ENCODE peak calls at places on chromosomes 16 and 17, in six cellular contexts. O is NCI-H1436 treated with DMSO at 0.1 percent for 48 hours, D is neural progenitor cell, F is foreskin fibroblast, Y is Right ventricle myocardium superior, P is mesendoderm. E is an unnamed sample.
A peak's percentile ranks its signal among the peaks of the same experiment; 100 is the strongest.

GRCh38 chr17:62652251-62653001 is 25.0 kb downstream of the MRC2 start:
- DNase-seq in O (no peak), D (peak; percentile 63), F (peak; percentile 75), Y (peak; percentile 83), P (peak; percentile 88), E (peak; percentile 83)

GRCh38 chr16:78655481-78656114 is 556.1 kb downstream of the WWOX start:
- DNase-seq in O (no peak), D (no peak), F (no peak), Y (no peak), P (no peak), E (no peak)

GRCh38 chr16:81231014-81231413 is 7.5 kb upstream of the BCO1 start:
- DNase-seq in O (no peak), D (no peak), F (no peak), Y (no peak), P (no peak), E (no peak)

GRCh38 chr17:39627717-39628516 is 1.2 kb downstream of the PPP1R1B start:
- DNase-seq in O (peak; percentile 10), D (peak; percentile 46), F (no peak), Y (no peak), P (no peak), E (no peak)

GRCh38 chr17:82487898-82488297 is 29.4 kb downstream of the NARF start:
- DNase-seq in O (no peak), D (no peak), F (no peak), Y (peak; percentile 69), P (no peak), E (no peak)

GRCh38 chr16:74466872-74467271 is 45.6 kb upstream of the CLEC18B start:
- DNase-seq in O (no peak), D (no peak), F (no peak), Y (no peak), P (no peak), E (no peak)

GRCh38 chr17:36532435-36532975 is 2.2 kb downstream of the MYO19 start:
- DNase-seq in O (no peak), D (no peak), F (no peak), Y (no peak), P (no peak), E (no peak)

GRCh38 chr17:57035971-57036481 is 49.0 kb upstream of the AKAP1 start:
- DNase-seq in O (peak; percentile 73), D (no peak), F (no peak), Y (no peak), P (no peak), E (no peak)

GRCh38 chr17:51372345-51373004 is 112.1 kb downstream of the UTP18 start:
- DNase-seq in O (no peak), D (peak; percentile 19), F (peak; percentile 14), Y (no peak), P (peak; percentile 93), E (peak; percentile 71)

GRCh38 chr16:20897253-20897896 is 2.8 kb downstream of the DCUN1D3 start:
- DNase-seq in O (no peak), D (no peak), F (peak; percentile 62), Y (no peak), P (no peak), E (no peak)

GRCh38 chr16:82638095-82638798 is 11.5 kb downstream of the CDH13 start:
- DNase-seq in O (no peak), D (no peak), F (peak; percentile 88), Y (no peak), P (no peak), E (peak; percentile 93)

GRCh38 chr17:1315409-1315808 is 35.9 kb downstream of the TRARG1 start:
- DNase-seq in O (no peak), D (no peak), F (no peak), Y (peak; percentile 79), P (no peak), E (no peak)

GRCh38 chr17:48915459-48916282 is 7.5 kb downstream of the UBE2Z start:
- DNase-seq in O (no peak), D (no peak), F (peak; percentile 66), Y (no peak), P (no peak), E (peak; percentile 47)

GRCh38 chr17:50146927-50147640 is 3.4 kb downstream of the PPP1R9B start:
- DNase-seq in O (no peak), D (no peak), F (no peak), Y (no peak), P (no peak), E (no peak)

GRCh38 chr16:49437344-49437743 is 63.7 kb downstream of the C16orf78 start:
- DNase-seq in O (no peak), D (no peak), F (no peak), Y (no peak), P (no peak), E (no peak)

GRCh38 chr17:13513039-13513405 is 88.7 kb downstream of the HS3ST3A1 start:
- DNase-seq in O (no peak), D (no peak), F (peak; percentile 24), Y (no peak), P (no peak), E (no peak)

GRCh38 chr17:56597495-56597990 is 4.0 kb downstream of the NOG start:
- DNase-seq in O (no peak), D (peak; percentile 81), F (no peak), Y (no peak), P (peak; percentile 82), E (no peak)

GRCh38 chr16:12258806-12259205 is 282.3 kb downstream of the SNX29 start:
- DNase-seq in O (no peak), D (no peak), F (no peak), Y (no peak), P (no peak), E (no peak)

GRCh38 chr16:4200000-4200780 is 41.7 kb downstream of the SRL start:
- DNase-seq in O (peak; percentile 39), D (peak; percentile 63), F (peak; percentile 38), Y (peak; percentile 77), P (peak; percentile 66), E (peak; percentile 62)

GRCh38 chr16:65534121-65534528 is 412.3 kb upstream of the CDH11 start:
- DNase-seq in O (no peak), D (no peak), F (peak; percentile 29), Y (no peak), P (no peak), E (no peak)

GRCh38 chr16:11681977-11682654 is 13.9 kb downstream of the SNN start:
- DNase-seq in O (no peak), D (no peak), F (no peak), Y (no peak), P (no peak), E (no peak)

GRCh38 chr17:57988301-57989010 is 402 bp upstream of the VEZF1 start:
- DNase-seq in O (no peak), D (no peak), F (peak; percentile 69), Y (peak; percentile 83), P (peak; percentile 77), E (peak; percentile 69)

GRCh38 chr17:57455063-57455914 is 199.0 kb downstream of the MSI2 start:
- DNase-seq in O (no peak), D (no peak), F (no peak), Y (no peak), P (no peak), E (no peak)

E was measured in endothelial cell of umbilical vein.